ENCODE peak calls at places on chromosomes 13 and 19, in nine cellular contexts. H is NCI-H748 treated with DMSO at 0.1 percent for 48 hours; V is occipital lobe; F is stimulated activated CD8-positive, alpha-beta memory T cell treated with anti-CD3 and anti-CD28 coated beads, Interleukin-15, amount 100 ng/mL, for 24 hours; X is stimulated activated CD4-positive, alpha-beta T cell treated with anti-CD3 and anti-CD28 coated beads, Interleukin-15, amount 100 ng/mL, for 48 hours; K is upper lobe of left lung; Q is NCI-H1930; S is amniotic epithelial cell; B is left colon. T is an unnamed sample.

GRCh38 chr13:100620792-100621191 is 32.2 kb upstream of the GGACT start:
- DNase-seq in F (no peak), H (no peak), B (no peak), S (no peak), X (no peak), K (no peak), Q (no peak), V (no peak), T (no peak)

GRCh38 chr19:58134244-58134643 is 16.3 kb downstream of the ZNF329 start:
- DNase-seq in F (no peak), B (no peak), X (no peak), V (no peak), H (no peak), S (no peak), K (no peak), Q (no peak), T (no peak)

GRCh38 chr19:33405491-33406461 is 32.3 kb downstream of the CEBPG start:
- DNase-seq in H (no peak), Q (no peak), F (no peak), S (no peak), X (peak), K (no peak), B (peak), V (no peak), T (no peak)

GRCh38 chr13:36888645-36889044 is 31.4 kb downstream of the SMAD9 start:
- DNase-seq in F (no peak), Q (no peak), H (peak), B (no peak), X (no peak), K (no peak), V (no peak), S (no peak), T (no peak)

GRCh38 chr13:81142306-81142999 is 801.5 kb upstream of the SPRY2 start:
- DNase-seq in H (no peak), F (no peak), Q (no peak), X (no peak), V (no peak), S (no peak), B (no peak), K (no peak), T (no peak)

GRCh38 chr13:74134226-74134776 is at the start of gene KLF12:
- DNase-seq in K (peak), B (peak), F (peak), Q (peak), S (peak), X (peak), V (peak), H (peak), T (peak)

GRCh38 chr19:29662278-29662603 is 3.0 kb upstream of the PLEKHF1 start:
- DNase-seq in K (no peak), H (no peak), F (no peak), X (no peak), Q (no peak), V (no peak), B (no peak), S (no peak), T (no peak)

GRCh38 chr19:38049105-38049649 is 142.2 kb downstream of the SIPA1L3 start:
- DNase-seq in Q (no peak), V (no peak), K (no peak), F (no peak), B (no peak), H (no peak), X (peak), S (peak), T (peak)

GRCh38 chr19:43470288-43470687 is 4.9 kb upstream of the LYPD3 start:
- DNase-seq in B (no peak), V (no peak), K (no peak), Q (no peak), H (no peak), S (peak), F (no peak), X (peak), T (peak)

GRCh38 chr19:5138606-5139594 is 170.0 kb downstream of the KDM4B start:
- DNase-seq in Q (no peak), F (peak), V (no peak), K (peak), S (peak), B (peak), X (peak), H (no peak), T (peak)

GRCh38 chr13:60329221-60329983 is 67.6 kb upstream of the TDRD3 start:
- DNase-seq in H (peak), X (no peak), S (peak), B (no peak), K (peak), F (no peak), Q (peak), V (peak), T (peak)

GRCh38 chr13:61728468-61728867 is 312.8 kb upstream of the PCDH20 start:
- DNase-seq in B (no peak), V (no peak), F (no peak), K (no peak), H (no peak), Q (no peak), S (no peak), X (no peak), T (peak)

GRCh38 chr19:46886546-46887239 is 25.9 kb downstream of the ARHGAP35 start:
- DNase-seq in B (no peak), F (no peak), S (peak), H (no peak), V (no peak), Q (no peak), X (no peak), K (no peak), T (no peak)

GRCh38 chr13:110643768-110644421 is 28.6 kb downstream of the NAXD start:
- DNase-seq in F (no peak), V (no peak), X (no peak), H (no peak), Q (no peak), S (no peak), B (no peak), K (no peak), T (no peak)

GRCh38 chr13:105783261-105783660 is 752.2 kb downstream of the EFNB2 start:
- DNase-seq in B (no peak), Q (no peak), F (no peak), X (no peak), S (no peak), V (no peak), K (no peak), H (no peak), T (no peak)

GRCh38 chr19:7371001-7371400 is 22.3 kb downstream of the ARHGEF18 start:
- DNase-seq in Q (no peak), K (no peak), V (no peak), H (no peak), B (no peak), S (no peak), X (no peak), F (no peak), T (no peak)

GRCh38 chr13:109684836-109685602 is 101.4 kb downstream of the IRS2 start:
- DNase-seq in B (peak), S (peak), F (no peak), X (no peak), Q (no peak), V (no peak), H (no peak), K (no peak), T (no peak)

GRCh38 chr19:48608798-48609263 is 2.3 kb downstream of the SPACA4 start:
- DNase-seq in F (no peak), K (no peak), H (peak), V (no peak), S (peak), X (no peak), Q (no peak), B (peak), T (peak)

GRCh38 chr13:99995503-99996176 is 14.1 kb downstream of the ZIC2 start:
- DNase-seq in Q (peak), X (no peak), F (no peak), B (no peak), S (no peak), K (no peak), V (no peak), H (peak), T (peak)

GRCh38 chr13:48220592-48221300 is 12.3 kb upstream of the ITM2B start:
- DNase-seq in S (no peak), Q (no peak), V (no peak), F (no peak), K (no peak), X (no peak), H (no peak), B (no peak), T (no peak)

GRCh38 chr19:14555918-14556661 is 15.8 kb downstream of the NDUFB7 start:
- DNase-seq in V (no peak), H (no peak), K (no peak), S (peak), X (no peak), B (no peak), Q (no peak), F (no peak), T (peak)

GRCh38 chr13:46475586-46475991 is 77.4 kb upstream of the LRCH1 start:
- DNase-seq in V (no peak), B (no peak), S (peak), F (no peak), Q (no peak), K (no peak), H (no peak), X (no peak), T (peak)

GRCh38 chr19:52535831-52536800 is 8.6 kb downstream of the ZNF808 start:
- DNase-seq in V (peak), F (peak), K (peak), S (peak), X (peak), Q (no peak), H (peak), B (peak), T (peak)

GRCh38 chr13:108957369-108958012 is 328.1 kb downstream of the MYO16 start:
- DNase-seq in Q (no peak), F (no peak), V (no peak), S (peak), K (no peak), B (no peak), H (no peak), X (no peak), T (peak)

GRCh38 chr19:5170329-5170745 is 170.3 kb downstream of the PTPRS start:
- DNase-seq in V (no peak), Q (no peak), X (peak), F (peak), K (peak), B (no peak), H (no peak), S (no peak), T (no peak)

GRCh38 chr19:15251749-15252397 is 19.6 kb upstream of the EPHX3 start:
- DNase-seq in H (no peak), F (no peak), Q (no peak), X (no peak), S (peak), K (no peak), V (no peak), B (peak), T (peak)

GRCh38 chr19:33280351-33280921 is 21.9 kb downstream of the CEBPA start:
- DNase-seq in X (peak), K (no peak), Q (no peak), S (no peak), F (no peak), B (no peak), H (no peak), V (no peak), T (no peak)

GRCh38 chr19:31054430-31054829 is 294.8 kb downstream of the TSHZ3 start:
- DNase-seq in Q (no peak), K (no peak), X (peak), F (no peak), B (no peak), H (no peak), S (peak), V (no peak), T (peak)

GRCh38 chr13:110137677-110138008 is 169.3 kb downstream of the COL4A1 start:
- DNase-seq in B (peak), K (peak), H (peak), S (no peak), F (no peak), V (no peak), X (peak), Q (peak), T (no peak)

GRCh38 chr19:16247353-16248182 is 49.9 kb downstream of the AP1M1 start:
- DNase-seq in Q (peak), V (peak), X (peak), F (peak), B (peak), K (peak), S (peak), H (peak), T (peak)

GRCh38 chr13:48043789-48044503 is 6.4 kb downstream of the NUDT15 start:
- DNase-seq in X (no peak), K (no peak), S (peak), Q (no peak), F (no peak), B (no peak), H (no peak), V (no peak), T (peak)

GRCh38 chr19:30669329-30670010 is 297.3 kb downstream of the ZNF536 start:
- DNase-seq in Q (peak), S (peak), F (peak), V (peak), H (peak), K (peak), B (no peak), X (peak), T (peak)

GRCh38 chr19:35264281-35265125 is 4.3 kb upstream of the USF2 start:
- DNase-seq in S (no peak), B (peak), F (no peak), K (peak), X (no peak), Q (no peak), V (no peak), H (no peak), T (no peak)

GRCh38 chr13:31452525-31452924 is 252.8 kb downstream of the B3GLCT start:
- DNase-seq in H (no peak), X (no peak), V (no peak), K (no peak), F (no peak), S (no peak), Q (no peak), B (no peak), T (no peak)

GRCh38 chr13:72920097-72920496 is 138.2 kb downstream of the PIBF1 start:
- DNase-seq in K (no peak), Q (no peak), F (no peak), B (no peak), H (no peak), X (no peak), S (peak), V (no peak), T (no peak)

GRCh38 chr19:12794936-12795335 is 3.6 kb downstream of the JUNB start:
- DNase-seq in S (no peak), F (no peak), K (no peak), H (no peak), Q (no peak), B (no peak), X (no peak), V (no peak), T (no peak)

T was measured in fibroblast of villous mesenchyme.